ENCODE peak calls at places on chromosomes 6 and 20, in nine cellular contexts. R, A, E, K, J, D, S, O and T are unnamed samples. For H3K4me1, the result is how much of the 10 kb centered on the place peaks cover.

GRCh38 chr20:62331347-62331746 is 28.6 kb downstream of the ADRM1 start:
- DNase-seq in R (no peak), A (no peak), E (no peak), K (peak), J (no peak), D (no peak), S (no peak), O (no peak), T (no peak)

GRCh38 chr20:610130-611046 is at the start of gene TCF15:
- DNase-seq in R (no peak), A (no peak), E (no peak), K (peak), J (no peak), D (peak), S (no peak), O (peak), T (no peak)

GRCh38 chr6:39881851-39882566 is 52.3 kb downstream of the MOCS1 start:
- DNase-seq in R (no peak), A (no peak), E (no peak), K (no peak), J (no peak), D (no peak), S (no peak), O (no peak), T (no peak)

GRCh38 chr20:6053776-6054688 is at the start of gene LRRN4:
- DNase-seq in R (peak), A (no peak), E (no peak), K (no peak), J (no peak), D (no peak), S (no peak), O (no peak), T (no peak)

GRCh38 chr6:139392834-139393233 is 18.4 kb upstream of the CITED2 start:
- DNase-seq in R (no peak), A (no peak), E (no peak), K (no peak), J (no peak), D (no peak), S (no peak), O (no peak), T (no peak)

GRCh38 chr20:35111141-35111888 is 18.7 kb upstream of the TRPC4AP start:
- DNase-seq in R (no peak), A (no peak), E (no peak), K (no peak), J (no peak), D (no peak), S (no peak), O (no peak), T (no peak)

GRCh38 chr20:1811621-1812498 is 83.3 kb upstream of the SIRPA start:
- DNase-seq in R (no peak), A (peak), E (no peak), K (no peak), J (no peak), D (no peak), S (no peak), O (no peak), T (no peak)

GRCh38 chr6:24122139-24122538 is 3.9 kb upstream of the NRSN1 start:
- DNase-seq in R (no peak), A (peak), E (no peak), K (no peak), J (no peak), D (no peak), S (no peak), O (no peak), T (no peak)

GRCh38 chr6:16372029-16372776 is 133.8 kb downstream of the GMPR start:
- DNase-seq in R (no peak), A (no peak), E (no peak), K (no peak), J (no peak), D (no peak), S (no peak), O (no peak), T (no peak)

GRCh38 chr20:3659492-3660261 is 3.5 kb downstream of the GFRA4 start:
- DNase-seq in R (no peak), A (no peak), E (no peak), K (no peak), J (no peak), D (no peak), S (no peak), O (no peak), T (no peak)

GRCh38 chr6:43499028-43499815 is 10.9 kb downstream of the LRRC73 start:
- DNase-seq in R (no peak), A (no peak), E (no peak), K (no peak), J (no peak), D (no peak), S (no peak), O (no peak), T (no peak)

GRCh38 chr20:48035961-48036731 is 250.9 kb upstream of the SULF2 start:
- DNase-seq in R (no peak), A (no peak), E (no peak), K (no peak), J (no peak), D (no peak), S (no peak), O (no peak), T (no peak)

GRCh38 chr6:138004423-138005287 is 102.6 kb downstream of the PERP start:
- DNase-seq in R (peak), A (no peak), E (no peak), K (no peak), J (no peak), D (no peak), S (no peak), O (no peak), T (no peak)

GRCh38 chr6:27812805-27813626 is 99.2 kb downstream of the OR2B2 start:
- DNase-seq in R (no peak), A (no peak), E (no peak), K (no peak), J (no peak), D (no peak), S (no peak), O (no peak), T (no peak)

GRCh38 chr6:35449287-35449881 is 2.8 kb upstream of the FANCE start:
- DNase-seq in R (no peak), A (no peak), E (no peak), K (no peak), J (no peak), D (no peak), S (peak), O (peak), T (no peak)

GRCh38 chr6:35453236-35453635 is 1.1 kb downstream of the FANCE start:
- DNase-seq in R (no peak), A (no peak), E (no peak), K (no peak), J (no peak), D (no peak), S (no peak), O (no peak), T (no peak)

GRCh38 chr6:35454843-35455110 is 2.6 kb downstream of the FANCE start:
- DNase-seq in R (no peak), A (no peak), E (no peak), K (no peak), J (no peak), D (no peak), S (no peak), O (no peak), T (no peak)

GRCh38 chr6:35451354-35452185 is 568 bp upstream of the FANCE start:
- DNase-seq in R (no peak), A (no peak), E (no peak), K (no peak), J (peak), D (no peak), S (no peak), O (no peak), T (no peak)

GRCh38 chr6:35452186-35453090 is at the start of gene FANCE:
- DNase-seq in R (peak), A (peak), E (peak), K (peak), J (peak), D (peak), S (peak), O (peak), T (peak)
- TF ChIP-seq POLR2A in R (no peak), A (no peak), E (no peak), K (no peak), J (peak), D (no peak), S (peak), O (peak), T (no peak)

GRCh38 chr20:59920944-59921343 is 12.5 kb downstream of the SYCP2 start:
- DNase-seq in R (no peak), A (no peak), E (no peak), K (no peak), J (no peak), D (no peak), S (no peak), O (no peak), T (no peak)

GRCh38 chr20:59931511-59932312 is 1.7 kb downstream of the SYCP2 start:
- DNase-seq in R (no peak), A (no peak), E (no peak), K (no peak), J (no peak), D (no peak), S (no peak), O (no peak), T (no peak)

GRCh38 chr20:59923514-59923913 is 9.9 kb downstream of the SYCP2 start:
- DNase-seq in R (no peak), A (no peak), E (no peak), K (no peak), J (no peak), D (no peak), S (no peak), O (no peak), T (no peak)

GRCh38 chr20:59925359-59925758 is 8.1 kb downstream of the SYCP2 start:
- DNase-seq in R (no peak), A (no peak), E (no peak), K (no peak), J (no peak), D (no peak), S (no peak), O (no peak), T (no peak)

DNA sequence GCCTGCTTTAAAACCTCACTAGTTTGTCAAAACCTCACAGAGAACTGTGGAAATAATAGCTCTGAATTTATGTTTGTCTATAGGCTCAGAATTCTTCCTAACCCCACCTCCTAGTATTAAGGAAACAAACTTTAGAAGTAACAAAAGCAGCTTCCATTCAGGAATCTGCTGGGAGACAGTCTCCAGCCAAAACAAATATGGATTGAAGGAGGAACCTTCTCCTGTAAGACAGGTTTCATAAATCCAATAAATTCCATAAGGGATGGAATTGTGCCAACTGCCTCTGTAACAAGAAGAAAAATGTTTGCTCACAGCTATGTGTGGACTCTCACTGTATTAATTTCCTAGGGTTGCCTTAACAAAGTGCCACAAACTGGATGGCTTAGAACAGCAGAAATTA is 7.5 kb downstream of the SYCP2 start:
- DNase-seq in R (no peak), A (no peak), E (no peak), K (no peak), J (no peak), D (no peak), S (peak), O (no peak), T (no peak)
- TF ChIP-seq POLR2AphosphoS5 in R (no peak), A (no peak), E (no peak), K (no peak), J (no peak), D (no peak), S (peak), O (no peak), T (no peak)

GRCh38 chr6:37506479-37506878 is 6.8 kb upstream of the CCDC167 start:
- DNase-seq in R (no peak), A (no peak), E (no peak), K (no peak), J (no peak), D (no peak), S (no peak), O (no peak), T (no peak)
- H3K4me1 ChIP-seq in R (under half), A (under half), E (under half), K (under half), J (under half), D (under half), S (under half), O (under half), T (under half)

GRCh38 chr6:30883743-30884520 is at the start of gene DDR1:
- DNase-seq in R (no peak), A (no peak), E (no peak), K (peak), J (peak), D (peak), S (peak), O (peak), T (peak)
- TF ChIP-seq POLR2A in R (no peak), A (no peak), E (no peak), K (peak), J (peak), D (peak), S (peak), O (no peak), T (no peak)

GRCh38 chr6:128806274-128806673 is 76.7 kb upstream of the LAMA2 start:
- DNase-seq in R (no peak), A (no peak), E (no peak), K (no peak), J (no peak), D (no peak), S (no peak), O (no peak), T (no peak)
- TF ChIP-seq POLR2AphosphoS5 in R (no peak), A (no peak), E (no peak), K (no peak), J (no peak), D (no peak), S (no peak), O (no peak), T (no peak)

DNA sequence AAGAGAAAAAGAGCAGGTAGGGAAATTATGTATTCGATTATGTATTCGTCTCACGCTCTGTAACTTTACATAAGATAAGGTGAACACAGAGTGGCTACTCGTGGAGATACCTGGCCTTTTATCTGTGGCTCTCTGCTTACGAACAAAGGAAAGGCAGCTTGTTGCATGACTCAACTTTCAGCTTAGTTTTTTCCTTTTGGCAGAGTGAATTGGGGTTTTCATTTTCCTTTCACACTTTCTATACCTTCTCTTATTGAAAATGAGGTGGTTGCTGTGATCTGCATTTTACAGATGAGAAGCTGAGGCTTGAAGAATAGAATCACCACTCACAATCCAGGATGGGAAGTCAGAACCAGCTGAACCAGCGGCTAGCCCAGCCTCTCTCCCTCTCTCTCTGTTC is 13.3 kb upstream of the KCNK15 start:
- DNase-seq in R (no peak), A (no peak), E (no peak), K (no peak), J (no peak), D (no peak), S (no peak), O (no peak), T (no peak)
- H3K4me1 ChIP-seq in R (half or more), A (under half), E (under half), K (under half), J (under half), D (under half), S (under half), O (under half), T (under half)